ENCODE peak calls at places on chromosomes 2 and 18, in eight cellular contexts. N is GM23338; O is stimulated activated CD4-positive, alpha-beta T cell treated with anti-CD3 and anti-CD28 coated beads, Interleukin-4, amount 100 ng/mL, for 48 hours; D is GM13976; Y is HCT116; M is mammary epithelial cell; Q is SHP77; F is COLO829. V is an unnamed sample.

GRCh38 chr2:212032032-212032431 is 506.6 kb downstream of the ERBB4 start:
- DNase-seq in N (no peak), O (no peak), D (no peak), Y (no peak), M (peak), Q (no peak), F (no peak), V (no peak)

GRCh38 chr2:202632682-202633081 is 2.1 kb upstream of the FAM117B start:
- DNase-seq in N (no peak), O (no peak), D (no peak), Y (no peak), M (no peak), Q (no peak), F (no peak), V (no peak)

GRCh38 chr2:70541481-70542020 is 12.1 kb downstream of the TGFA start:
- DNase-seq in N (peak), O (no peak), D (no peak), Y (no peak), M (peak), Q (no peak), F (peak), V (no peak)

GRCh38 chr2:235347691-235348090 is 146.2 kb upstream of the AGAP1 start:
- DNase-seq in N (no peak), O (no peak), D (no peak), Y (peak), M (peak), Q (no peak), F (peak), V (no peak)

GRCh38 chr2:109285244-109285651 is 156.2 kb downstream of the SH3RF3 start:
- DNase-seq in N (no peak), O (no peak), D (no peak), Y (no peak), M (no peak), Q (no peak), F (no peak), V (no peak)

GRCh38 chr18:76431437-76432273 is 63.4 kb downstream of the ZNF516 start:
- DNase-seq in N (peak), O (no peak), D (no peak), Y (no peak), M (no peak), Q (no peak), F (no peak), V (no peak)

GRCh38 chr18:63951302-63951705 is 2.2 kb downstream of the HMSD start:
- DNase-seq in N (no peak), O (no peak), D (peak), Y (no peak), M (peak), Q (no peak), F (no peak), V (no peak)

GRCh38 chr2:159146930-159147666 is 139.4 kb downstream of the WDSUB1 start:
- DNase-seq in N (no peak), O (no peak), D (no peak), Y (peak), M (no peak), Q (no peak), F (no peak), V (peak)

GRCh38 chr2:66869076-66869475 is 434.2 kb downstream of the MEIS1 start:
- DNase-seq in N (no peak), O (no peak), D (no peak), Y (no peak), M (peak), Q (no peak), F (peak), V (no peak)

GRCh38 chr18:41870191-41870590 is 84.8 kb upstream of the PIK3C3 start:
- DNase-seq in N (no peak), O (no peak), D (no peak), Y (no peak), M (peak), Q (no peak), F (no peak), V (no peak)

GRCh38 chr2:30915485-30915884 is 108.2 kb upstream of the CAPN13 start:
- DNase-seq in N (peak), O (no peak), D (no peak), Y (peak), M (peak), Q (no peak), F (no peak), V (peak)